ENCODE peak calls at places on chromosomes 3 and 15, in ten cellular contexts. T is activated CD8-positive, alpha-beta memory T cell treated with anti-CD3 and anti-CD28 coated beads, Interleukin-2, amount 50 U/mL, for 4 hours; R is AG04450; K is endothelial cell; N is coronary artery; X is stimulated activated CD4-positive, alpha-beta T cell treated with anti-CD3 and anti-CD28 coated beads, Interleukin-12 subunit alpha, Interleukin-12 subunit beta, amount 100 ng/mL, for 4 hours; Z is adrenal gland; I is effector CD4-positive, alpha-beta T cell; U is astrocyte; V is psoas muscle. H is an unnamed sample.

GRCh38 chr15:84582583-84583157 is 18.1 kb upstream of the ZSCAN2 start:
- DNase-seq in T (no peak), R (no peak), K (no peak), N (no peak), X (no peak), Z (no peak), I (no peak), U (peak; percentile 12), V (no peak), H (no peak)

GRCh38 chr3:52437326-52438103 is 7.4 kb downstream of the SEMA3G start:
- DNase-seq in T (no peak), R (no peak), K (no peak), N (no peak), X (no peak), Z (no peak), I (no peak), U (no peak), V (no peak), H (no peak)

GRCh38 chr3:48863122-48863521 is 15.4 kb upstream of the PRKAR2A start:
- DNase-seq in T (no peak), R (no peak), K (no peak), N (no peak), X (no peak), Z (no peak), I (no peak), U (no peak), V (no peak), H (no peak)

GRCh38 chr15:56491110-56491722 is 26.3 kb upstream of the MNS1 start:
- DNase-seq in T (peak; percentile 42), R (peak; percentile 61), K (peak; percentile 72), N (no peak), X (peak; percentile 40), Z (peak; percentile 65), I (peak; percentile 35), U (peak; percentile 62), V (peak; percentile 38), H (peak; percentile 26)

GRCh38 chr15:36370735-36371115 is 208.7 kb upstream of the CDIN1 start:
- DNase-seq in T (no peak), R (no peak), K (no peak), N (no peak), X (no peak), Z (no peak), I (no peak), U (peak; percentile 89), V (no peak), H (no peak)

GRCh38 chr3:188956839-188957489 is 214.8 kb upstream of the TPRG1 start:
- DNase-seq in T (no peak), R (no peak), K (peak; percentile 32), N (no peak), X (no peak), Z (peak; percentile 31), I (no peak), U (peak; percentile 42), V (no peak), H (peak; percentile 50)

GRCh38 chr3:177878192-177878591 is 658.0 kb upstream of the KCNMB2 start:
- DNase-seq in T (no peak), R (no peak), K (no peak), N (no peak), X (no peak), Z (no peak), I (no peak), U (peak; percentile 18), V (no peak), H (no peak)

GRCh38 chr3:126407412-126408044 is 12.8 kb downstream of the CFAP100 start:
- DNase-seq in T (no peak), R (no peak), K (no peak), N (peak; percentile 52), X (no peak), Z (no peak), I (no peak), U (no peak), V (no peak), H (no peak)

GRCh38 chr3:89521328-89521727 is 413.9 kb downstream of the EPHA3 start:
- DNase-seq in T (no peak), R (no peak), K (no peak), N (no peak), X (no peak), Z (no peak), I (no peak), U (peak; percentile 1), V (no peak), H (no peak)

GRCh38 chr3:78096488-78097255 is 1056.8 kb downstream of the ROBO2 start:
- DNase-seq in T (no peak), R (no peak), K (no peak), N (no peak), X (no peak), Z (no peak), I (no peak), U (peak; percentile 77), V (no peak), H (no peak)

GRCh38 chr3:165254812-165255211 is 58.6 kb upstream of the SLITRK3 start:
- DNase-seq in T (no peak), R (no peak), K (peak; percentile 22), N (no peak), X (no peak), Z (no peak), I (no peak), U (peak; percentile 10), V (no peak), H (no peak)

GRCh38 chr15:39474657-39475056 is 106.2 kb upstream of the THBS1 start:
- DNase-seq in T (no peak), R (no peak), K (no peak), N (no peak), X (no peak), Z (no peak), I (no peak), U (no peak), V (no peak), H (no peak)

GRCh38 chr3:48273594-48274211 is 32.8 kb downstream of the ZNF589 start:
- DNase-seq in T (peak; percentile 51), R (peak; percentile 13), K (peak; percentile 68), N (no peak), X (peak; percentile 31), Z (peak; percentile 55), I (peak; percentile 49), U (peak; percentile 21), V (no peak), H (no peak)

GRCh38 chr15:82750831-82751181 is 41.1 kb upstream of the AP3B2 start:
- DNase-seq in T (no peak), R (no peak), K (peak; percentile 7), N (no peak), X (no peak), Z (no peak), I (no peak), U (no peak), V (peak; percentile 22), H (no peak)

GRCh38 chr3:37015631-37016030 is 22.3 kb downstream of the MLH1 start:
- DNase-seq in T (no peak), R (no peak), K (no peak), N (no peak), X (no peak), Z (no peak), I (no peak), U (no peak), V (no peak), H (peak; percentile 40)

GRCh38 chr15:88187195-88187594 is 69.3 kb downstream of the NTRK3 start:
- DNase-seq in T (no peak), R (no peak), K (no peak), N (no peak), X (no peak), Z (peak; percentile 54), I (no peak), U (no peak), V (peak; percentile 32), H (no peak)

GRCh38 chr3:124033360-124034015 is 41.6 kb upstream of the ROPN1 start:
- DNase-seq in T (no peak), R (no peak), K (no peak), N (peak; percentile 76), X (no peak), Z (peak; percentile 30), I (no peak), U (no peak), V (peak; percentile 27), H (peak; percentile 27)

GRCh38 chr3:191502583-191502982 is 41.6 kb downstream of the PYDC2 start:
- DNase-seq in T (no peak), R (no peak), K (no peak), N (no peak), X (no peak), Z (no peak), I (no peak), U (no peak), V (no peak), H (no peak)

GRCh38 chr3:194083253-194084224 is 52.4 kb upstream of the HES1 start:
- DNase-seq in T (no peak), R (no peak), K (no peak), N (no peak), X (no peak), Z (no peak), I (no peak), U (no peak), V (no peak), H (no peak)

GRCh38 chr15:86555939-86556725 is 476.5 kb downstream of the AGBL1 start:
- DNase-seq in T (no peak), R (no peak), K (no peak), N (no peak), X (no peak), Z (peak; percentile 10), I (no peak), U (peak; percentile 23), V (no peak), H (no peak)

GRCh38 chr3:42101481-42101880 is 10.3 kb downstream of the TRAK1 start:
- DNase-seq in T (no peak), R (no peak), K (no peak), N (no peak), X (no peak), Z (no peak), I (no peak), U (no peak), V (no peak), H (no peak)

GRCh38 chr3:31466016-31466415 is 66.7 kb upstream of the STT3B start:
- DNase-seq in T (no peak), R (no peak), K (no peak), N (no peak), X (no peak), Z (no peak), I (no peak), U (peak; percentile 64), V (no peak), H (no peak)

GRCh38 chr15:82680200-82681102 is 29.2 kb downstream of the AP3B2 start:
- DNase-seq in T (peak; percentile 81), R (no peak), K (peak; percentile 47), N (peak; percentile 46), X (peak; percentile 79), Z (peak; percentile 55), I (peak; percentile 69), U (no peak), V (peak; percentile 34), H (peak; percentile 20)

GRCh38 chr3:167736264-167736787 is 805 bp downstream of the SERPINI1 start:
- DNase-seq in T (no peak), R (no peak), K (no peak), N (no peak), X (no peak), Z (no peak), I (no peak), U (no peak), V (no peak), H (no peak)

GRCh38 chr3:16132926-16133325 is 41.6 kb upstream of the GALNT15 start:
- DNase-seq in T (no peak), R (no peak), K (no peak), N (no peak), X (no peak), Z (no peak), I (no peak), U (no peak), V (no peak), H (peak; percentile 29)